ENCODE peak calls at places on chromosomes 13 and 19, in four cellular contexts. Y, M, W and K are unnamed samples.

GRCh38 chr19:41226053-41226873 is 7.2 kb downstream of the AXL start:
- DNase-seq in Y (peak; percentile 68), M (peak; percentile 93), W (peak; percentile 75), K (peak; percentile 50)

GRCh38 chr13:39910041-39910440 is 254.6 kb downstream of the COG6 start:
- DNase-seq in Y (no peak), M (no peak), W (no peak), K (no peak)

GRCh38 chr19:53037101-53038097 is 7.1 kb upstream of the ERVV-2 start:
- DNase-seq in Y (peak; percentile 26), M (peak; percentile 67), W (peak; percentile 18), K (peak; percentile 76)

GRCh38 chr19:50678323-50678722 is 29.1 kb downstream of the C19orf81 start:
- DNase-seq in Y (no peak), M (no peak), W (no peak), K (no peak)

GRCh38 chr13:26050568-26051230 is 1.1 kb downstream of the SHISA2 start:
- DNase-seq in Y (peak; percentile 15), M (peak; percentile 34), W (peak; percentile 77), K (peak; percentile 89)

GRCh38 chr13:87120476-87120875 is 550.7 kb upstream of the SLITRK5 start:
- DNase-seq in Y (no peak), M (peak; percentile 2), W (no peak), K (no peak)

GRCh38 chr13:112686364-112686763 is 3.5 kb upstream of the ATP11A start:
- DNase-seq in Y (no peak), M (no peak), W (no peak), K (no peak)

GRCh38 chr19:15576526-15577156 is 38.4 kb upstream of the CYP4F8 start:
- DNase-seq in Y (no peak), M (no peak), W (no peak), K (no peak)

GRCh38 chr13:82571653-82572052 is 1310.6 kb downstream of the SLITRK1 start:
- DNase-seq in Y (no peak), M (no peak), W (no peak), K (no peak)

GRCh38 chr19:8396563-8397203 is 6.5 kb downstream of the RAB11B start:
- DNase-seq in Y (peak; percentile 64), M (peak; percentile 70), W (peak; percentile 67), K (peak; percentile 75)

GRCh38 chr13:44397766-44398223 is 24.2 kb downstream of the SERP2 start:
- DNase-seq in Y (no peak), M (peak; percentile 69), W (peak; percentile 10), K (no peak)

GRCh38 chr13:114228176-114228575 is 6.5 kb upstream of the CDC16 start:
- DNase-seq in Y (peak; percentile 9), M (no peak), W (no peak), K (no peak)

GRCh38 chr13:25168800-25169199 is 3.3 kb downstream of the AMER2 start:
- DNase-seq in Y (no peak), M (no peak), W (no peak), K (no peak)

GRCh38 chr19:1373534-1374249 is 10.0 kb upstream of the NDUFS7 start:
- DNase-seq in Y (peak; percentile 72), M (peak; percentile 35), W (no peak), K (no peak)

GRCh38 chr19:41960973-41961372 is 1.9 kb upstream of the RABAC1 start:
- DNase-seq in Y (no peak), M (no peak), W (no peak), K (no peak)

GRCh38 chr13:31310781-31311180 is 111.0 kb downstream of the B3GLCT start:
- DNase-seq in Y (no peak), M (no peak), W (no peak), K (no peak)

GRCh38 chr13:44929691-44930090 is 59.6 kb downstream of the NUFIP1 start:
- DNase-seq in Y (no peak), M (no peak), W (no peak), K (no peak)

GRCh38 chr13:113493315-113493951 is 2.9 kb upstream of the DCUN1D2 start:
- DNase-seq in Y (no peak), M (peak; percentile 93), W (no peak), K (no peak)

GRCh38 chr19:7944177-7944761 is 803 bp upstream of the TIMM44 start:
- DNase-seq in Y (peak; percentile 88), M (peak; percentile 97), W (peak; percentile 94), K (peak; percentile 87)

GRCh38 chr13:69928262-69928661 is 179.4 kb upstream of the ATXN8OS start:
- DNase-seq in Y (no peak), M (no peak), W (no peak), K (no peak)

GRCh38 chr13:79311456-79311855 is 94.6 kb downstream of the RBM26 start:
- DNase-seq in Y (no peak), M (peak; percentile 47), W (no peak), K (no peak)

GRCh38 chr19:58395979-58396627 is 647 bp downstream of the RNF225 start:
- DNase-seq in Y (peak; percentile 38), M (peak; percentile 35), W (peak; percentile 61), K (no peak)

GRCh38 chr19:1568320-1569019 is at the start of gene MEX3D:
- DNase-seq in Y (peak; percentile 81), M (peak; percentile 79), W (peak; percentile 90), K (peak; percentile 85)

GRCh38 chr19:39177110-39177699 is 19.6 kb upstream of the NCCRP1 start:
- DNase-seq in Y (no peak), M (no peak), W (no peak), K (no peak)

GRCh38 chr19:2434721-2435265 is 7.4 kb upstream of the TIMM13 start:
- DNase-seq in Y (no peak), M (no peak), W (no peak), K (no peak)

GRCh38 chr19:51422053-51422448 is 4.6 kb upstream of the SIGLEC10 start:
- DNase-seq in Y (peak; percentile 82), M (peak; percentile 78), W (peak; percentile 96), K (peak; percentile 86)

GRCh38 chr13:100300213-100300612 is 211.3 kb downstream of the PCCA start:
- DNase-seq in Y (no peak), M (no peak), W (no peak), K (no peak)

GRCh38 chr19:55484571-55485438 is at the start of gene NAT14:
- DNase-seq in Y (peak; percentile 61), M (peak; percentile 71), W (peak; percentile 95), K (peak; percentile 92)

GRCh38 chr13:110187501-110188161 is 119.3 kb downstream of the COL4A1 start:
- DNase-seq in Y (peak; percentile 67), M (peak; percentile 96), W (no peak), K (no peak)

GRCh38 chr13:76383671-76384461 is 502.3 kb downstream of the KCTD12 start:
- DNase-seq in Y (no peak), M (peak; percentile 90), W (no peak), K (no peak)

GRCh38 chr13:31031482-31031881 is 99.0 kb downstream of the TEX26 start:
- DNase-seq in Y (no peak), M (no peak), W (no peak), K (no peak)

GRCh38 chr13:25732146-25732865 is 319.5 kb downstream of the SHISA2 start:
- DNase-seq in Y (no peak), M (peak; percentile 73), W (no peak), K (no peak)

GRCh38 chr19:38980583-38981374 is 5.2 kb upstream of the FBXO17 start:
- DNase-seq in Y (no peak), M (no peak), W (no peak), K (no peak)

GRCh38 chr19:41616785-41617621 is 9.9 kb downstream of the CEACAM4 start:
- DNase-seq in Y (no peak), M (peak; percentile 31), W (peak; percentile 29), K (no peak)

GRCh38 chr13:61045197-61045596 is 370.5 kb downstream of the PCDH20 start:
- DNase-seq in Y (no peak), M (no peak), W (no peak), K (no peak)

DNA sequence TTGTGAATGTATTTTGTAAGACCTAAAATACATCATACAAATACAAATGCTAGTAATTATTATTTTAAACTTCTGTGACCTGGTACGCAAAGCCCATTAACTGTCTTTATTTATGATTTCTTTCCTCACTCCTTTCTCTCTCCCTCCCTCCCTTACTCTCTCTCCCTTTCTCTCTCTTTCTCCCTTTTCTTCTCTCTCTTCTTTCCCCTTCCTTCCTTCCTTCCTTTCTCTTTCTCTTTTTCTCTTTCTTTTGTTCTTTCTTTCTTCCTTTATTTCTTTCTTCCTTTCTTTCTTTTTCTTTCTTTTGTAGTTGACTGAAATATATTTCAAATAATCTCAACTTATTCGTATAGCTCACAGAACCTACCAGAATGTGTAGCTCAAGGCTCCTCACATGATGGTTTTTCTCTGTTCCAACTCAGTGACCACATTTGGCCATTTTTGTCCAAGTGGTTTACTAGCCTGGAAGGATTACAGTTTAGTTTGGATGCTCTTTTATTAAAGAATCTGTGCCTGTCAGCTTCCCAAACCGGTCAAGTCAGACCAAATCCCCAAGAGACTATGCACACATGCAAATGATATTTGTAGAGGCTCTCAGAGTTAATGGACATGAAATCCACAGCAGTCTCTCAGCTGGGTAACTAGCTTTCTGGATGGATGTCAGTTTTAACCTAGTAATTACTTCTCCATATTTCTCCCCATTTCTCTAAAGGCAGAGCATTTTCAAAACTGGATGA is 71.7 kb downstream of the POSTN start:
- DNase-seq in Y (no peak), M (peak; percentile 73), W (no peak), K (no peak)
- TF ChIP-seq CTCF in Y (no peak), M (no peak), W (no peak), K (no peak)

DNA sequence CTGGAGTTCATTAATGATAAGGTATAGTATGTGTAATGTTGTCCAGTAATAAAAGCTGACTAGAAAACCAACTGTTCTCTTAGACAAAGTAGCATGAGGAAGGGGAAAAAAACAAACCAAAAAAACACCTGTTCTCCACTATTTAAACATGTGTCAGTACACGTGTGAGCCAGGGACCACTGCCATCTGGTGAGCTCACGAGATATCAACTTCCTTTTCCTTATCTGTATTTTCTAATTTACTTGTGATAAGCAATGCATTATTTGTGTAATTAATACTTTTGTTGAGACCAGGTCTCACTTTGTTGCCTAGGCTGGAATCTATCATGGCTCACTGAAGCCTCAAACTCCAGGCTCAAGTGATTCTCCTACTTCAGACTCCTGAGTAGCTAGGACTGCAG is 4.3 kb upstream of the SIX5 start:
- DNase-seq in Y (peak; percentile 78), M (no peak), W (no peak), K (no peak)
- TF ChIP-seq CTCF in Y (no peak), M (no peak), W (no peak), K (no peak)

GRCh38 chr13:105144020-105144419 is 1391.4 kb downstream of the EFNB2 start:
- DNase-seq in Y (no peak), M (no peak), W (no peak), K (no peak)
- TF ChIP-seq CTCF in Y (no peak), M (no peak), W (no peak), K (no peak)

GRCh38 chr13:48069573-48069972 is 25.3 kb downstream of the MED4 start:
- DNase-seq in Y (no peak), M (no peak), W (no peak), K (no peak)

GRCh38 chr13:48066310-48066989 is 28.5 kb downstream of the MED4 start:
- DNase-seq in Y (no peak), M (peak; percentile 8), W (no peak), K (peak; percentile 19)

GRCh38 chr13:48068952-48069351 is 26.0 kb downstream of the MED4 start:
- DNase-seq in Y (no peak), M (no peak), W (no peak), K (no peak)

GRCh38 chr13:48070942-48071341 is 24.0 kb downstream of the MED4 start:
- DNase-seq in Y (no peak), M (no peak), W (no peak), K (no peak)

DNA sequence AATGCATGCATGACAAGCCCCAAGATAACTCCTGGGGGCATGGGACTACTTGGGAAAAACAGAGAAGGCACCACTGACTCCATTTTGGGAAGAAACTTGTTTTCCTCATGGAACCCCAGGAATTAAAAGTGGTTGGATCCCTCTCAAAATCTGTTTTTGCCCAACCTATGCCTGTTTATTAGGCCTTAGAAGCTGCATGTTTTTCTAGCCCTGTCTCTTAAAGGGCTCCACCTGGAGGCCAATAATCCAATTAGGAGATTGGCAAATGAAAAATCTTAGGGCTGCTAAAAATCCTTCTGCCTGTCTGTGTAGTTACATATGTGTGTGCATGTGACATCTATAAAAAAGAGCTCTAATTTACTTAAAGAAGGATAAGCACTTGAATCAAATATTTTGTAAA is 26.9 kb downstream of the MED4 start:
- DNase-seq in Y (no peak), M (no peak), W (no peak), K (no peak)
- TF ChIP-seq CTCF in Y (no peak), M (no peak), W (no peak), K (no peak)